ENCODE peak calls at places on chromosome 18, in five cellular contexts. F is CD8-positive, alpha-beta T cell; B is ascending aorta; A is body of pancreas; W is HL-60. U is an unnamed sample.

GRCh38 chr18:35458271-35458670 is 39.5 kb downstream of the INO80C start:
- DNase-seq in F (no peak), B (no peak), A (no peak), W (no peak), U (no peak)

GRCh38 chr18:12606592-12607315 is 51.2 kb downstream of the SPIRE1 start:
- DNase-seq in F (no peak), B (no peak), A (no peak), W (no peak), U (no peak)

GRCh38 chr18:35936951-35937350 is 35.5 kb upstream of the RMP24 start:
- DNase-seq in F (no peak), B (no peak), A (no peak), W (no peak), U (no peak)

GRCh38 chr18:42030586-42031182 is 75.7 kb downstream of the PIK3C3 start:
- DNase-seq in F (no peak), B (no peak), A (peak; percentile 26), W (no peak), U (peak; percentile 26)

GRCh38 chr18:79533146-79533545 is 137.4 kb downstream of the NFATC1 start:
- DNase-seq in F (no peak), B (no peak), A (peak; percentile 2), W (no peak), U (no peak)

GRCh38 chr18:3411854-3412268 is 38.1 kb upstream of the TGIF1 start:
- DNase-seq in F (peak; percentile 27), B (no peak), A (peak; percentile 21), W (no peak), U (no peak)

GRCh38 chr18:32661486-32662299 is 111.1 kb downstream of the KLHL14 start:
- DNase-seq in F (no peak), B (no peak), A (no peak), W (no peak), U (no peak)

GRCh38 chr18:77478619-77479018 is 229.0 kb downstream of the GALR1 start:
- DNase-seq in F (no peak), B (no peak), A (peak; percentile 57), W (peak; percentile 25), U (no peak)

GRCh38 chr18:61953641-61954040 is 60.8 kb upstream of the RNF152 start:
- DNase-seq in F (no peak), B (no peak), A (no peak), W (no peak), U (no peak)

GRCh38 chr18:60838677-60839076 is 466.1 kb upstream of the MC4R start:
- DNase-seq in F (no peak), B (no peak), A (no peak), W (no peak), U (no peak)

GRCh38 chr18:65091737-65092329 is 659.0 kb upstream of the CDH7 start:
- DNase-seq in F (no peak), B (no peak), A (peak; percentile 6), W (no peak), U (no peak)

GRCh38 chr18:2654105-2654827 is 1.3 kb upstream of the SMCHD1 start:
- DNase-seq in F (no peak), B (no peak), A (no peak), W (no peak), U (no peak)

GRCh38 chr18:23088343-23088742 is 46.9 kb upstream of the CABLES1 start:
- DNase-seq in F (no peak), B (no peak), A (no peak), W (no peak), U (no peak)

GRCh38 chr18:5894613-5895299 is 566 bp downstream of the TMEM200C start:
- DNase-seq in F (no peak), B (no peak), A (peak; percentile 8), W (no peak), U (peak; percentile 17)

GRCh38 chr18:13067966-13068365 is 76.8 kb downstream of the CEP192 start:
- DNase-seq in F (no peak), B (no peak), A (no peak), W (no peak), U (no peak)

GRCh38 chr18:25239636-25240468 is 112.1 kb downstream of the ZNF521 start:
- DNase-seq in F (no peak), B (no peak), A (no peak), W (no peak), U (no peak)

GRCh38 chr18:54415086-54415485 is 57.4 kb downstream of the C18orf54 start:
- DNase-seq in F (no peak), B (no peak), A (no peak), W (no peak), U (no peak)

GRCh38 chr18:673769-674168 is 16.3 kb downstream of the TYMS start:
- DNase-seq in F (no peak), B (no peak), A (no peak), W (no peak), U (no peak)
- H3K4me3 ChIP-seq in F (no peak overlapping the region), B (no peak overlapping the region), A (no peak overlapping the region), W (no peak overlapping the region), U (no peak overlapping the region)

DNA sequence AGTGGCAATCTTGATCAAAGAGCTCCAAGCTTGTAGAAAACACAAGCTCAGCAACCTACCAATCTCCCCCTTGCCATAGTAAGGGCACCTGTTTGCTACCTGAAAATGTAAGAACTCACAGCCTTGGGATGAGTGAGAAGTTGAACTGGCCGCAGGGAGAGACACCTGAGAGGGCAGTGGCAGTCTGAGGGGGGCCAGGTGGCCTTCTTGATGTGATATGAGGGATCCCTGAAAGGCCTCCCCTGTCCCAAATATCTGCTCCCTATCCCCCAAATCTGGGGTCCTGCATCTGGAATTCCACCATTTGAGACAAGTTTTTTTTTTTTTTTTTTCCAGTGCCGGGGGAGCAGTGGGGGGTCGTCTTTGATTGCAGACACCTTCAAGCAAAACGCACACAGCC is 230.2 kb upstream of the SMAD2 start:
- DNase-seq in F (no peak), B (peak; percentile 54), A (no peak), W (no peak), U (no peak)
- H3K4me3 ChIP-seq in F (no peak overlapping the region), B (peak overlapping the region; percentile 93), A (no peak overlapping the region), W (no peak overlapping the region), U (peak overlapping the region; percentile 44)

GRCh38 chr18:28723506-28723905 is 546.6 kb upstream of the CDH2 start:
- DNase-seq in F (no peak), B (no peak), A (no peak), W (no peak), U (no peak)

GRCh38 chr18:28729321-28729720 is 552.4 kb upstream of the CDH2 start:
- DNase-seq in F (no peak), B (no peak), A (no peak), W (no peak), U (no peak)

GRCh38 chr18:28725876-28726275 is 548.9 kb upstream of the CDH2 start:
- DNase-seq in F (no peak), B (no peak), A (no peak), W (no peak), U (no peak)

GRCh38 chr18:28728891-28729290 is 552.0 kb upstream of the CDH2 start:
- DNase-seq in F (no peak), B (no peak), A (no peak), W (no peak), U (no peak)
- H3K4me3 ChIP-seq in F (no peak overlapping the region), B (no peak overlapping the region), A (no peak overlapping the region), W (no peak overlapping the region), U (no peak overlapping the region)

DNA sequence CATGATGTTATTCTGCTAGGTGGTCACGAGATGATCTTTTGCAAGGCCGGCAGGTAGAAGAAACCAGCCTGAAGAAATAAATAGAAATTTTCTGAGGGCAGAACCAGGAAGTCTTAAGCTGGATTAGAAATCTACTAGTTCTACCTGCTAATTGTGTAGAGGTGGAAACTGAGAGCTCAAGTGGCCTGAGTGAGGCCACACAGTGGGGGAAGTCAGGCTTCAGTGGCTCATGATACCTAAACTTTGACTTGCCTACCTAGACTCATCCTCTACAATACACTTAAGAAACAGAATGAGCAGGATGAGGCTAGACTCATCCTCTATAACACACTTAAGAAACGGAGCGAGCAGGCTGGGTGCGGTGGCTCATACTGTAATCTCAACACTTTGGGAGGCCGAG is 134.9 kb upstream of the NDUFV2 start:
- DNase-seq in F (no peak), B (no peak), A (no peak), W (no peak), U (no peak)
- H3K4me3 ChIP-seq in F (no peak overlapping the region), B (no peak overlapping the region), A (no peak overlapping the region), W (no peak overlapping the region), U (no peak overlapping the region)

GRCh38 chr18:26863122-26863879 is 2.2 kb downstream of the AQP4 start:
- DNase-seq in F (no peak), B (no peak), A (peak; percentile 79), W (no peak), U (peak; percentile 40)

GRCh38 chr18:26862084-26862483 is 3.4 kb downstream of the AQP4 start:
- DNase-seq in F (no peak), B (no peak), A (no peak), W (no peak), U (no peak)

GRCh38 chr18:26863921-26864497 is 1.5 kb downstream of the AQP4 start:
- DNase-seq in F (no peak), B (no peak), A (no peak), W (no peak), U (no peak)

GRCh38 chr18:26865557-26865956 is at the start of gene AQP4:
- DNase-seq in F (no peak), B (no peak), A (no peak), W (no peak), U (no peak)

DNA sequence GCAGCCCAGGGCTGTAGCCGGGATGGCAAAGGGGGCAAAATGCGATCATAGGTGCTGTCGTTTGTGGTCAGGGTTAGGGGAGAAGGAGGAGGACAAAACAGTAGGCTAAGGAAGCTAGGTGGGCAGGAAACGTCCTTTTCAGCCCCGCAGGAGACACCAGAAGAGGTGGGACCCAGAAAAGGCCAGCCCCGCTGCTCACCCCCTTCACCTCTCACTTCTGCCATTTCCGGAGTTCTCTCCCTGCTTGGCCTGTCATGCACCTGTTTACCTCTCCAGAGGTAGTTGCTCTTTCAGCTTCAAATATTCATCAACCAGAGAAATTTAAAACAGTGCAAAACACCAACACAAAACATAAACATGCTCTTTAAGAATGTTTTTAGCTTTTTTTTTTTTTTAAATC is 849 bp downstream of the AQP4 start:
- DNase-seq in F (no peak), B (no peak), A (no peak), W (no peak), U (no peak)
- H3K4me3 ChIP-seq in F (no peak overlapping the region), B (no peak overlapping the region), A (no peak overlapping the region), W (no peak overlapping the region), U (no peak overlapping the region)

GRCh38 chr18:75220786-75221355 is 10.3 kb downstream of the TSHZ1 start:
- DNase-seq in F (no peak), B (no peak), A (no peak), W (no peak), U (no peak)
- H3K4me3 ChIP-seq in F (no peak overlapping the region), B (no peak overlapping the region), A (no peak overlapping the region), W (no peak overlapping the region), U (no peak overlapping the region)

DNA sequence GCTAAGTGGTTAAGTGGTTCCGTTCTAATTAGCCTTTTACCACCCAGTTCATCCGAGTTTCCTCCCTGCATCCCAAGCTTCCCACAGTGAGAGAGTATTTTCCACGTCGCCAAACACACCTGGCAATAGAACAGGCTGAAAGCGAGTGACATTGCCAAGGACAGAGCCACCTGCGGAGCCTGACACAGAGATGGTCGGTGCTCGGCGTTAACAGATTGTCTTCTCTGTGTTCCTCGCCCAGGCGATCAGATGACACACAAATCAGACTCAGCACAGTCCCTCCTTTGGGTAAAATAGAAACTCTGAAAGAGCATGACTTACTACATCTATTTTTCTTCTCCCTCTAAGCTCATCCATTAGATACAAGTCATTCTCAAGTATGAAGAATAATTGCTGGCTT is 107.7 kb downstream of the CD226 start:
- DNase-seq in F (no peak), B (no peak), A (no peak), W (no peak), U (no peak)
- H3K4me3 ChIP-seq in F (no peak overlapping the region), B (no peak overlapping the region), A (no peak overlapping the region), W (no peak overlapping the region), U (no peak overlapping the region)

GRCh38 chr18:46215902-46216723 is 111.9 kb downstream of the HAUS1 start:
- DNase-seq in F (no peak), B (no peak), A (peak; percentile 8), W (no peak), U (no peak)
- H3K4me3 ChIP-seq in F (no peak overlapping the region), B (no peak overlapping the region), A (no peak overlapping the region), W (no peak overlapping the region), U (no peak overlapping the region)